ENCODE peak calls at places on chromosomes 6 and 20, in eight cellular contexts. D is PC-3; U is type B pancreatic cell; G is RPMI7951; X is stimulated activated CD8-positive, alpha-beta memory T cell treated with anti-CD3 and anti-CD28 coated beads, Interleukin-2, amount 100 ng/mL, for 1 hour; O is NCI-H748 treated with DMSO at 0.1 percent for 48 hours; Q is activated T-cell treated with anti-CD3 and anti-CD28 coated beads, Interleukin-2, amount 50 U/mL, for 72 hours; J is Peyer's patch. A is an unnamed sample.

GRCh38 chr20:41308290-41308691 is 9.2 kb downstream of the ZHX3 start:
- DNase-seq in Q (no peak), U (no peak), O (no peak), D (peak; percentile 15), X (no peak), G (peak; percentile 85), J (no peak), A (no peak)

GRCh38 chr20:2596673-2597279 is 55.7 kb upstream of the NOP56 start:
- DNase-seq in X (no peak), G (peak; percentile 28), U (no peak), O (no peak), D (no peak), J (no peak), Q (no peak), A (peak; percentile 52)

GRCh38 chr6:14146459-14147096 is 29.0 kb downstream of the CD83 start:
- DNase-seq in J (no peak), U (no peak), Q (no peak), D (no peak), X (no peak), O (no peak), G (no peak), A (no peak)

GRCh38 chr20:11849976-11850670 is 67.6 kb upstream of the BTBD3 start:
- DNase-seq in D (peak; percentile 89), U (no peak), G (peak; percentile 25), J (no peak), Q (no peak), O (no peak), X (no peak), A (no peak)

GRCh38 chr20:59987135-59987534 is 28.9 kb downstream of the CDH26 start:
- DNase-seq in G (no peak), X (no peak), D (peak; percentile 41), Q (no peak), J (no peak), O (no peak), U (no peak), A (peak; percentile 41)

GRCh38 chr6:105994522-105995402 is 91.4 kb upstream of the PRDM1 start:
- DNase-seq in Q (peak; percentile 54), D (no peak), X (peak; percentile 12), G (peak; percentile 87), O (no peak), U (no peak), J (peak; percentile 79), A (peak; percentile 84)

GRCh38 chr6:125586074-125586473 is 163.4 kb upstream of the HEY2 start:
- DNase-seq in J (no peak), G (no peak), O (no peak), U (no peak), Q (no peak), X (no peak), D (peak; percentile 71), A (no peak)

GRCh38 chr6:147910254-147910653 is 401.8 kb downstream of the SAMD5 start:
- DNase-seq in U (no peak), J (no peak), X (no peak), D (no peak), Q (no peak), O (no peak), G (no peak), A (no peak)

GRCh38 chr6:170152989-170153388 is 137.9 kb downstream of the DLL1 start:
- DNase-seq in Q (no peak), O (peak; percentile 58), U (no peak), G (peak; percentile 71), J (peak; percentile 60), D (peak; percentile 70), X (no peak), A (peak; percentile 88)

A was measured in endodermal cell.